ENCODE peak calls at places on chromosome 6, in four cellular contexts. Z is NCI-H1092 treated with DMSO at 0.1 percent for 48 hours; G is A549; S is activated CD8-positive, alpha-beta memory T cell treated with anti-CD3 and anti-CD28 coated beads, Interleukin-2, amount 10 ng/mL, durations not matched to agents 7 days and 5 days. T is an unnamed sample.

GRCh38 chr6:130182466-130182865 is 40.3 kb downstream of the SAMD3 start:
- DNase-seq in Z (no peak), G (no peak), S (no peak), T (no peak)

GRCh38 chr6:37433657-37434271 is 743 bp downstream of the CMTR1 start:
- DNase-seq in Z (no peak), G (no peak), S (peak; percentile 71), T (peak; percentile 86)

GRCh38 chr6:85459224-85459901 is 9.5 kb downstream of the NT5E start:
- DNase-seq in Z (no peak), G (no peak), S (no peak), T (no peak)

GRCh38 chr6:7777062-7777461 is 51.2 kb downstream of the BMP6 start:
- DNase-seq in Z (no peak), G (no peak), S (no peak), T (no peak)

GRCh38 chr6:135334169-135334568 is 153.1 kb downstream of the MYB start:
- DNase-seq in Z (no peak), G (no peak), S (no peak), T (no peak)

GRCh38 chr6:125748534-125749111 is 809 bp upstream of the HEY2 start:
- DNase-seq in Z (no peak), G (no peak), S (no peak), T (no peak)

GRCh38 chr6:132598473-132598872 is 8.9 kb upstream of the TAAR5 start:
- DNase-seq in Z (no peak), G (peak; percentile 26), S (no peak), T (no peak)

GRCh38 chr6:30321692-30322388 is 4.9 kb upstream of the TRIM39 start:
- DNase-seq in Z (no peak), G (no peak), S (no peak), T (no peak)

GRCh38 chr6:65937982-65938381 is 231.0 kb upstream of the EYS start:
- DNase-seq in Z (no peak), G (no peak), S (no peak), T (peak; percentile 27)

T was measured in lower leg skin.